ENCODE peak calls at places on chromosomes 11 and 22, in six cellular contexts. H is HepG2, C is K562, A is GM12892, W is GM12878, G is H1. F is an unnamed sample.

GRCh38 chr11:48169259-48169658 is 47.4 kb upstream of the OR4B1 start:
- DNase-seq in A (no peak), H (no peak), G (no peak), C (no peak), W (no peak), F (no peak)

GRCh38 chr11:121595717-121596156 is 143.0 kb upstream of the SORL1-AS1 start:
- DNase-seq in H (no peak), C (no peak), W (no peak), G (no peak), A (no peak), F (no peak)

GRCh38 chr11:121649798-121650197 is 197.0 kb upstream of the SORL1-AS1 start:
- DNase-seq in W (no peak), C (no peak), A (no peak), H (no peak), G (no peak), F (no peak)

GRCh38 chr11:128694618-128695481 is 978 bp downstream of the FLI1 start:
- DNase-seq in C (no peak), G (peak), W (no peak), H (no peak), A (no peak), F (peak)

GRCh38 chr22:50189184-50189848 is 3.6 kb downstream of the TRABD start:
- DNase-seq in C (no peak), A (no peak), W (no peak), H (no peak), G (no peak), F (no peak)

GRCh38 chr11:93467054-93467453 is 76.1 kb downstream of the SMCO4 start:
- DNase-seq in W (no peak), A (no peak), H (no peak), G (no peak), C (no peak), F (no peak)

GRCh38 chr11:74437441-74437840 is 29.9 kb downstream of the KCNE3 start:
- DNase-seq in H (no peak), C (no peak), A (no peak), G (no peak), W (no peak), F (no peak)

GRCh38 chr11:130599073-130599654 is 150.7 kb downstream of the ADAMTS15 start:
- DNase-seq in H (no peak), W (no peak), C (no peak), A (no peak), G (peak), F (no peak)

GRCh38 chr22:22746963-22747933 is 102.8 kb downstream of the GGTLC2 start:
- DNase-seq in C (no peak), G (no peak), H (no peak), A (peak), W (no peak), F (no peak)

GRCh38 chr11:9802291-9802861 is 138.5 kb downstream of the SWAP70 start:
- DNase-seq in G (no peak), W (no peak), C (no peak), A (no peak), H (no peak), F (no peak)

GRCh38 chr11:65803797-65804492 is 17.1 kb downstream of the OVOL1 start:
- DNase-seq in C (no peak), H (no peak), G (no peak), W (no peak), A (no peak), F (no peak)

GRCh38 chr11:114162719-114163123 is 103.2 kb downstream of the ZBTB16 start:
- DNase-seq in W (no peak), H (no peak), G (no peak), C (no peak), A (no peak), F (no peak)

GRCh38 chr11:14249121-14249963 is 109.6 kb downstream of the RRAS2 start:
- DNase-seq in C (peak), A (no peak), G (peak), H (peak), W (no peak), F (no peak)

GRCh38 chr11:65321828-65322495 is 7.3 kb downstream of the CDC42EP2 start:
- DNase-seq in C (no peak), H (no peak), W (no peak), G (no peak), A (no peak), F (no peak)

GRCh38 chr22:34010259-34010658 is 90.0 kb upstream of the LARGE1 start:
- DNase-seq in H (no peak), G (no peak), W (no peak), C (no peak), A (no peak), F (no peak)

GRCh38 chr11:86761978-86762377 is 38.4 kb upstream of the PRSS23 start:
- DNase-seq in C (no peak), H (no peak), A (no peak), G (no peak), W (no peak), F (no peak)

GRCh38 chr11:120184946-120185677 is 25.7 kb upstream of the OAF start:
- DNase-seq in G (peak), C (no peak), A (no peak), H (peak), W (no peak), F (no peak)

GRCh38 chr11:86119062-86119461 is 50.2 kb upstream of the PICALM start:
- DNase-seq in H (no peak), C (no peak), A (no peak), G (no peak), W (no peak), F (no peak)

GRCh38 chr22:19878461-19879247 is 24.0 kb upstream of the GNB1L start:
- DNase-seq in A (no peak), W (no peak), C (no peak), H (no peak), G (peak), F (peak)

GRCh38 chr22:46731246-46732040 is 6.6 kb downstream of the CERK start:
- DNase-seq in C (no peak), G (peak), A (no peak), W (no peak), H (peak), F (no peak)

GRCh38 chr22:45602824-45603301 is 68.8 kb upstream of the ATXN10 start:
- DNase-seq in W (no peak), A (no peak), G (peak), H (peak), C (peak), F (no peak)

DNA sequence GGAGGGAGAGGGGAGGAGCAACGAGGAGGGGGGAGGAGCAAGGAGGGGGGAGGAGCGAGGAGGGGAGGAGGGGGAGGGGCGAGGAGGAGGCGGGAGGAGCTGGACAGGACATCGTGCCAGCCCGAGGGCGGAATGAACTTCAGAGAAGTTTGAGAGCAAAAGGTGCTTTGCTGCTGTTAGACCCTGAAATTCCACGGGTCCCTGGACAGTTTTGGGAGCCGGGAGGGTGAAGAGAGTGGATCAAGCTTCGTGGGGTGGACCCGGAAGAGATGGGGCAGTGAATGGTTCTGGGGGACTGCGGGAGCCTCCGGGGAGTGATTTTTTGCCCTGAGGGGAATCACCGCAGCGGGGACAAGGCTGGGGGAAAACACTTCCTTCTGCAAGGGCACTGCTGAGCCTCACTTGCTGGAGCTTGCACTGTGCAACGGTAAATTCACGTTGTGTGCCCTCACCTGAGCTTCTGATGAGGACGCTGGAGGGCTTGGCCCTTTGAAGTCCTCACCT is 10.7 kb upstream of the NLRP6 start:
- DNase-seq in C (peak), H (no peak), G (no peak), W (peak), A (no peak), F (no peak)
- TF ChIP-seq POLR2A in C (no peak), H (no peak), G (no peak), W (no peak), A (peak), F (peak)

GRCh38 chr11:40338739-40339138 is 1120.7 kb downstream of the LRRC4C start:
- DNase-seq in C (no peak), H (no peak), G (no peak), A (no peak), W (no peak), F (no peak)
- TF ChIP-seq TAF1 in C (no peak), H (no peak), G (no peak), A (no peak), W (no peak), F (no peak)

DNA sequence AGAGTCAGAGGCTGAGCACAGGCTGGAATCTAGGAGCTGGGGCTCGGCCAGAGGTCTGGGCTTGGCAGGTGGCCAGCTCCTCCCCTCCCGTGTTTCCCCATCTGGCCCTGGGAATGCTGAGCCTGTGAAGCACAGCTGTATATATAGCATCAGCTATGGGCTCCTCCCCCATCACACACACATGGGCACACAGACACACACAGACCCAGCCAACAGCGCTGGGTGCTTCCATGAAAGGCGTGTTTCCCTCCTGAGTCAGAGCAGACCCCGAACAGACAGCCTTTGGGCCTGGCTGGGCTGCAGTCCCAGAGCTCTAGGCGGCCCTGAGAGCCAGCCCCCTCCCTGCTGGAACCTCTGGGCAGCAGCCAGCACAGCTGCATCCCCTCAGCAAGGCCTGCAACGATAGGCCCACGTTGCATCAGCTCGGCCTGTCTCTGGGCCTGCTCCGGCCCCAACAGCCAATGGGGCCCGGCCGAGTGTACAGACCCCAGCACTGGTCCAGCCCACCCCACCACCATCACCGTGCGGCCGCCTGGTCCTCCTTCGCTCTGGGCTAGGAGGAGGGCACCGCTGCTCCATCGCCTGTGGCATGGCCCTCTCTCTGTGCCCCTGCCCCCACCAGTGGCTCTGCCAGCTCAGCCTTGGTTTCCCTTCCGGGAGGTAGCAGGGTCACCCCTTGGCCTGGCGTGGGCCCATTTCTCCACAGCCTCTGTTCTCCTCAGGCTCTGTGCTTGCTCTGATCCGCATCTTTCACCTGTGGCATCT is 7.6 kb upstream of the SERPINH1 start:
- DNase-seq in A (no peak), G (peak), W (no peak), H (peak), C (peak), F (no peak)
- TF ChIP-seq POLR2A in A (no peak), G (no peak), W (no peak), H (no peak), C (peak), F (no peak)

DNA sequence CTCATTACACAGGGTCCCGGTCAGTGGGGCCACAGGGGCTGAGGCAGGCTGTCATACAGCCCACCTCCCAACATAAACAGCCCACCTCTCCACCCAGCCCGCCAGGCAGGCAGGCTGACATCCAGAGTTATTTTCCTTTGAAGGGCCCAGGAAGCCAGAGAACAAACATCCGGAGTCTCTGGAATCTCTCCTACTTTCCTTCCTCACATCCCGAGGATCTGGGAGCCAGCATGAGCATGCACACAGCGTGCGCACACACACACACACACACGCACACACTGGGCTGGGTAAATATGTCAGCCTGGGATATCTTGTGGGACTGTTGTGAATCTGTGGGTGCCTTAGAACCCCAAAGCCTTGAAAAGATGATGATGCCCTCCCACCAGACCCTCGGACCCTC is 55.4 kb downstream of the PDE2A start:
- DNase-seq in A (no peak), C (no peak), H (no peak), G (no peak), W (no peak), F (no peak)
- TF ChIP-seq TAF1 in A (no peak), C (no peak), H (no peak), G (no peak), W (no peak), F (no peak)

GRCh38 chr22:44360686-44361381 is 48.1 kb upstream of the SHISAL1 start:
- DNase-seq in H (no peak), A (no peak), G (no peak), W (no peak), C (no peak), F (no peak)
- TF ChIP-seq POLR2A in H (no peak), A (no peak), G (no peak), W (no peak), C (no peak), F (no peak)

GRCh38 chr11:68855205-68855978 is 13.7 kb upstream of the CPT1A start:
- DNase-seq in H (no peak), A (peak), C (no peak), G (peak), W (no peak), F (no peak)
- TF ChIP-seq TAF1 in H (no peak), A (no peak), C (no peak), G (no peak), W (no peak), F (no peak)

GRCh38 chr11:12280838-12281565 is 96.4 kb upstream of the PARVA start:
- DNase-seq in G (peak), A (no peak), C (no peak), H (no peak), W (no peak), F (no peak)
- TF ChIP-seq POLR2A in G (no peak), A (no peak), C (no peak), H (no peak), W (no peak), F (no peak)

GRCh38 chr11:117579148-117579547 is 217.9 kb downstream of the DSCAML1 start:
- DNase-seq in H (no peak), C (no peak), A (no peak), W (no peak), G (no peak), F (no peak)

GRCh38 chr11:117573326-117573725 is 223.7 kb downstream of the DSCAML1 start:
- DNase-seq in A (no peak), G (no peak), H (no peak), C (no peak), W (no peak), F (no peak)

GRCh38 chr11:117572671-117573070 is 224.3 kb downstream of the DSCAML1 start:
- DNase-seq in C (no peak), H (no peak), W (no peak), A (no peak), G (no peak), F (no peak)

GRCh38 chr11:117574551-117574950 is 222.5 kb downstream of the DSCAML1 start:
- DNase-seq in G (no peak), W (no peak), A (no peak), C (no peak), H (no peak), F (no peak)

DNA sequence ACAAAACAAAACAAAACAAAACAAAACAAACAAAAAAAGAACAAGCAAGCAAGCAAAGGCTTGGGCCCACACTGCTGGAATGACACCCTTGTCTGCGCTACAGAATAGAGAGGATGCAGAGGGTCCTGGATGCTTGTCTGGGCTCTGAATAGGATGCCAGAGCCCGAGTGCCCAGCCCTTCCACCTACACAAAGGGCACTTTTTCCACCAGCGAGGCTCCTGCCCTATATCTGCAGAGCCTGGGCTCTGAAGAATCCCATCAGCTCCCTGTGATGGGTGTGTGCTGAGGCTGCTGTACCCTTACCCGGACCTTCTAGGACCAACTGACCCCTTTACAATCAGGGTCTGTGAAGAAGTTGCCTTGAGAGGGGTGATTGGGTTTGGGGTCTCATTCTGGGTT is 221.2 kb downstream of the DSCAML1 start:
- DNase-seq in H (no peak), G (no peak), C (no peak), W (no peak), A (no peak), F (no peak)
- TF ChIP-seq TAF1 in H (no peak), G (no peak), C (no peak), W (no peak), A (no peak), F (no peak)

DNA sequence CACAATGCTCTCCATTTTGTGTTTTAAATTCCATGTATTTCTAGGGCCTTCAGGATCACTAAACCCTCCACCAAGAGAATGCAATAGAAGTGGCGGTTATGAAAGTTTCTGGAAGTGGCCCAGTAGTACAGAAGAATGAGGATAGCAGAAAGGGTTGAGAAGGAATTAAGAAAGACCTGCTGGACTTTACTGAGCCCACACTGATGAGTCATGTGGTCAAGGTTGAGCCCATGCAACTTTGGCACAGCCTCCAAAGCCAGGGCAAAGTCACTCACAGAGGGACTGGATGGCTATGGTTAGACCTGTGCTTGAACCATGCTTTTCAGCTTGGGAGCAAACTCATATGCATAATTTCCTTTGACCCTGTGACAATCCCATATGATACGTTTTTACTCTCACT is 102.9 kb upstream of the PLET1 start:
- DNase-seq in W (no peak), A (no peak), G (no peak), H (no peak), C (no peak), F (no peak)
- TF ChIP-seq POLR2A in W (no peak), A (no peak), G (no peak), H (no peak), C (no peak), F (no peak)

GRCh38 chr22:39139933-39140332 is 12.5 kb downstream of the CBX7 start:
- DNase-seq in G (no peak), W (no peak), C (no peak), H (peak), A (no peak), F (no peak)
- TF ChIP-seq TAF1 in G (no peak), W (no peak), C (no peak), H (no peak), A (no peak), F (no peak)